ENCODE peak calls at places on chromosomes 12 and 14, in four cellular contexts. H is A549, B is HepG2, Y is K562. L is an unnamed sample.

GRCh38 chr14:51367600-51367931 is 127.5 kb downstream of the TMX1 start:
- DNase-seq in B (no peak), Y (no peak), H (no peak), L (no peak)

GRCh38 chr14:96792003-96792402 is 5.2 kb upstream of the VRK1 start:
- DNase-seq in B (no peak), H (no peak), Y (no peak), L (no peak)

GRCh38 chr12:94242871-94243270 is 94.5 kb downstream of the PLXNC1 start:
- DNase-seq in Y (no peak), H (no peak), B (no peak), L (no peak)

GRCh38 chr12:123401753-123402683 is 18.1 kb downstream of the KMT5A start:
- DNase-seq in B (no peak), Y (no peak), H (no peak), L (peak)

GRCh38 chr14:50007123-50007903 is 109.1 kb downstream of the VCPKMT start:
- DNase-seq in B (no peak), H (peak), Y (no peak), L (no peak)

GRCh38 chr12:49190317-49190716 is 1.4 kb upstream of the TUBA1A start:
- DNase-seq in B (no peak), Y (no peak), H (no peak), L (no peak)

GRCh38 chr12:124508323-124509096 is 58.9 kb downstream of the NCOR2 start:
- DNase-seq in H (no peak), B (no peak), Y (no peak), L (no peak)

GRCh38 chr12:79251356-79251755 is 386.8 kb downstream of the SYT1 start:
- DNase-seq in B (no peak), Y (no peak), H (no peak), L (no peak)

GRCh38 chr12:73106896-73107295 is 834.7 kb downstream of the TRHDE start:
- DNase-seq in Y (no peak), B (no peak), H (no peak), L (no peak)

GRCh38 chr14:105430535-105430934 is 10.9 kb downstream of the MTA1 start:
- DNase-seq in Y (no peak), B (no peak), H (no peak), L (no peak)

GRCh38 chr14:36556811-36557433 is 25.5 kb downstream of the NKX2-8 start:
- DNase-seq in H (peak), B (peak), Y (peak), L (peak)

GRCh38 chr12:116492703-116493324 is 66.4 kb upstream of the MAP1LC3B2 start:
- DNase-seq in H (peak), B (no peak), Y (peak), L (no peak)

GRCh38 chr14:61129168-61129745 is 148.2 kb downstream of the SLC38A6 start:
- DNase-seq in H (no peak), B (no peak), Y (no peak), L (no peak)

GRCh38 chr14:61128382-61129167 is 147.5 kb downstream of the SLC38A6 start:
- DNase-seq in B (no peak), Y (no peak), H (no peak), L (no peak)

GRCh38 chr14:61132336-61132735 is 148.8 kb downstream of the TMEM30B start:
- DNase-seq in H (no peak), B (no peak), Y (no peak), L (no peak)

GRCh38 chr14:61132894-61133293 is 148.2 kb downstream of the TMEM30B start:
- DNase-seq in B (no peak), H (no peak), Y (no peak), L (no peak)

DNA sequence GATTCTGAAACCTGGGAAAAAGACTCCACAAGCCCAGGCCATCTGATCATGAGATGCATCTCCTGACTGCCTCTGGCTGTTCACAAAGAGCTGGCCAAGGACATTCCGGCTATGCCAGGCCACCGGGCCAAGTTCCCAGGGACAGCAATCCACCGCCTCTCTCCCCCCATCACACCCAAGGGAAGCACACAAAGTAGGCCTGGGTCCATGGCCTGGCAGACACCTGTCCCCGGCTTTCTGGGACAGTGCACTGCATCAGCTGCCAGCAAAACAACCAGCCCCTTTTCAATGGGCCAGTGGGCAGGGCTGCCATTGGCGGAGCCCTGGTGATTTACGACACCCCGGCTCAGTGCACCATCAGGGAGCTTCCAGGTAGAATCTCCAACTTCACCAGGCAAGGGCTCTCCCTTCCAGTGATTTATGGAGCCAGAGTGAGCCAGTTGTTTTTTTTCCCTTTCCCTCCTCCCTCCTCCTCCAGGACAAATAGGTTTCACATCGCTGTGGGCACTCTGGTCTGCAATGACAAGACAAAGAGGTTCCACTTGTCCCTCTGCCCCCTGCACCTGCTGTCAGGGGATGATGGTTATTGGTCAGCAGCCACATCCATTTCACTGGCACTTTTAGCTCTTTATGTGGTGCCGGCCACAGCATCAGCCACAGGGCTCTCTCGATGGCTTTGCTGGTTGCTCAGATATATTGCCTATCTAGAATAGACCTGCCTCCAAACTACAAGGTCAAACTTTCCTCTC is 149.6 kb downstream of the SLC38A6 start:
- DNase-seq in B (no peak), H (no peak), Y (no peak), L (no peak)
- TF ChIP-seq HMGXB4 in B (no peak), H (no peak), Y (no peak), L (no peak)

GRCh38 chr12:26239508-26240328 is 44.3 kb downstream of the SSPN start:
- DNase-seq in H (no peak), B (peak), Y (no peak), L (no peak)
- TF ChIP-seq HMGXB4 in H (no peak), B (no peak), Y (no peak), L (no peak)

GRCh38 chr14:35068238-35069012 is 22.4 kb downstream of the FAM177A1 start:
- DNase-seq in Y (no peak), B (no peak), H (no peak), L (no peak)
- TF ChIP-seq HMGXB4 in Y (no peak), B (no peak), H (no peak), L (no peak)

DNA sequence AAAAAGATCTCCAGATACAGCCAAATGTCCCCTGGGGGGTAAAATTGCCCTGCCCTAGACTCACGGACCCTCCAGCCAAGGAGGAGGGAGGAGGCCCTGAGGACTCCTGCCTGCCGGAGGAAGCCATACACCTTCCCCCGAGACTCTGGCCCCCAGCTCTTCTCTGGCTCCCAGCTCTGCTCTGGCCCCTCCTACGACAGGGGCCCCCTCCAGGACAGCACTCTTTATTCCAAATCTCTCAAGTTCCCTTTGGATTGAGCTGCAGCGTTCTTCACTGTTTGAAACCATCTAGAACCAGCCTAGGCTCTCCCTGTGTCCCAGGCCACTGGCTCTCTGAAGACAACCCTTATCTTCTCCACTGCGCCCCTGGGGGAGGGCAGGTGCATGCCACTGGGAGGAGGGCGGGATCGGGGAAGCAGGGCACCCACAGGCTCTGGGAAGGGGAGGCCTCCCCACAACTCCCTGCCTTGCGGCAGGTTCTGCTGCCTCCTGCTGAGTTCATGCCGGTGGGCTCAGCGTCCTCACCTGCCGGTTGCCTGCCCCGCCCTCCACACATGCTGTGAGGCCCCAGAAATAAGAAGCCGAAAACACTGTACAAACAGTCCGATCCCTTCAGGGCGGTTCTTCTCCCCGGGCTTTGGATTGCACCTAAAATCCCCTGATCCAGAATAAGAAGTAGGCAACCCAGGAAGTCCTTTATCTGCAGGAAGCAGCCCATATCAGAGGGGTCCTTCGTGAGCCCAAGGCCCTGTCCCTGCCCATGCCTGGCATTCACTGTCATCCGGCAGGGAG is 112.7 kb downstream of the DICER1 start:
- DNase-seq in B (no peak), Y (peak), H (no peak), L (peak)
- TF ChIP-seq HMGXB4 in B (no peak), Y (no peak), H (no peak), L (no peak)

L was measured in WTC11.